ENCODE peak calls at places on chromosomes 13 and 19, in four cellular contexts. One of them, this sample, is unnamed.

GRCh38 chr19:56309511-56310185 is 5.0 kb downstream of the ZSCAN5A start:
- DNase-seq in body of pancreas: peak; percentile 29
- DNase-seq in H9: peak; percentile 85
- DNase-seq in neural progenitor cell: peak; percentile 71
- DNase-seq in this sample: peak; percentile 47

GRCh38 chr13:109348514-109349340 is 437.7 kb downstream of the IRS2 start:
- DNase-seq in body of pancreas: no peak
- DNase-seq in neural progenitor cell: no peak
- DNase-seq in H9: no peak
- DNase-seq in this sample: no peak

GRCh38 chr13:99403458-99403971 is 96.3 kb upstream of the GPR183 start:
- DNase-seq in body of pancreas: no peak
- DNase-seq in H9: no peak
- DNase-seq in neural progenitor cell: no peak
- DNase-seq in this sample: no peak

GRCh38 chr13:99176309-99177276 is 24.1 kb upstream of the UBAC2 start:
- DNase-seq in H9: peak; percentile 87
- DNase-seq in body of pancreas: peak; percentile 78
- DNase-seq in neural progenitor cell: peak; percentile 80
- DNase-seq in this sample: peak; percentile 83

GRCh38 chr19:15401397-15401710 is 17.4 kb downstream of the AKAP8L start:
- DNase-seq in neural progenitor cell: no peak
- DNase-seq in body of pancreas: no peak
- DNase-seq in H9: no peak
- DNase-seq in this sample: no peak

GRCh38 chr19:7772752-7773291 is 9.8 kb downstream of the CLEC4M start:
- DNase-seq in H9: no peak
- DNase-seq in neural progenitor cell: no peak
- DNase-seq in body of pancreas: no peak
- DNase-seq in this sample: no peak

GRCh38 chr19:45423033-45423588 is 606 bp downstream of the ERCC1 start:
- DNase-seq in H9: no peak
- DNase-seq in body of pancreas: no peak
- DNase-seq in neural progenitor cell: no peak
- DNase-seq in this sample: no peak

GRCh38 chr13:96822900-96823299 is 171.4 kb downstream of the OXGR1 start:
- DNase-seq in H9: peak; percentile 65
- DNase-seq in neural progenitor cell: peak; percentile 50
- DNase-seq in body of pancreas: peak; percentile 26
- DNase-seq in this sample: no peak

GRCh38 chr19:10797078-10797477 is 38.9 kb downstream of the TMED1 start:
- DNase-seq in H9: no peak
- DNase-seq in body of pancreas: no peak
- DNase-seq in neural progenitor cell: no peak
- DNase-seq in this sample: no peak

GRCh38 chr13:61029064-61029463 is 386.6 kb downstream of the PCDH20 start:
- DNase-seq in body of pancreas: no peak
- DNase-seq in H9: peak; percentile 49
- DNase-seq in neural progenitor cell: no peak
- DNase-seq in this sample: no peak

GRCh38 chr13:85366759-85367417 is 432.3 kb downstream of the SLITRK6 start:
- DNase-seq in neural progenitor cell: no peak
- DNase-seq in H9: no peak
- DNase-seq in body of pancreas: no peak
- DNase-seq in this sample: no peak

GRCh38 chr13:90869580-90869979 is 477.9 kb upstream of the MIR17HG start:
- DNase-seq in H9: no peak
- DNase-seq in body of pancreas: no peak
- DNase-seq in neural progenitor cell: no peak
- DNase-seq in this sample: no peak

GRCh38 chr13:90872491-90873025 is 474.9 kb upstream of the MIR17HG start:
- DNase-seq in neural progenitor cell: peak; percentile 9
- DNase-seq in body of pancreas: no peak
- DNase-seq in H9: no peak
- DNase-seq in this sample: no peak

GRCh38 chr13:90868321-90868920 is 479.1 kb upstream of the MIR17HG start:
- DNase-seq in neural progenitor cell: peak; percentile 31
- DNase-seq in H9: no peak
- DNase-seq in body of pancreas: peak; percentile 10
- DNase-seq in this sample: no peak

GRCh38 chr13:90867336-90867683 is 480.2 kb upstream of the MIR17HG start:
- DNase-seq in H9: peak; percentile 76
- DNase-seq in neural progenitor cell: peak; percentile 81
- DNase-seq in body of pancreas: peak; percentile 59
- DNase-seq in this sample: peak; percentile 58
- TF ChIP-seq CTCF in H9: peak; percentile 86
- TF ChIP-seq CTCF in neural progenitor cell: peak; percentile 94
- TF ChIP-seq CTCF in body of pancreas: peak; percentile 34
- TF ChIP-seq CTCF in this sample: peak; percentile 50

DNA sequence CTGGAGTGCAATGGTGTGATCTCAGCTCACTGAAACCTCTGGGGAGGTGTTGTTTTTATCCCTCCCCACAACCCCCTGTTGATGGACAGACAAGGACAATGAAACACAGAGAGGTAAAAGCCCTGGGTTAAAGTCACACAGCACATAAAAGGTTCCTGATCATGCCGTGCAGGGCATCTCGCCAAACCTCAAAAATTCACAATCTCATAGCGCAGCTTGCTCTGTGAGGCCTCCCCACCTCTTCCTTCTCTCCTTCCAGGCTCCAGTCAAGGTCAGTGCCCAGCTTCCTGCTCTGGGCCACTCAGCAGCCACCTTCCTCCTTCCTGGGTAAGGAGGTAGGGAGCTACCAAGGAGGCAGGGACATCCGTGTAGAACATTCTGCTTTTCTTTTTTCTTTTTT is 2.3 kb downstream of the FUT2 start:
- DNase-seq in body of pancreas: peak; percentile 46
- DNase-seq in neural progenitor cell: no peak
- DNase-seq in H9: no peak
- DNase-seq in this sample: no peak
- H3K27ac ChIP-seq in body of pancreas: no peak overlapping the region
- H3K27ac ChIP-seq in neural progenitor cell: no peak overlapping the region
- H3K27ac ChIP-seq in H9: no peak overlapping the region
- H3K27ac ChIP-seq in this sample: no peak overlapping the region

GRCh38 chr13:29484236-29484635 is 111.3 kb downstream of the SLC7A1 start:
- DNase-seq in neural progenitor cell: peak; percentile 61
- DNase-seq in H9: no peak
- DNase-seq in body of pancreas: no peak
- DNase-seq in this sample: no peak
- H3K4me1 ChIP-seq in neural progenitor cell: peaks cover 22% of the 10 kb centered on the region
- H3K4me1 ChIP-seq in H9: peaks cover 11% of the 10 kb centered on the region
- H3K4me1 ChIP-seq in body of pancreas: no peaks in the 10 kb centered on the region
- H3K4me1 ChIP-seq in this sample: no peaks in the 10 kb centered on the region

GRCh38 chr19:38263696-38264485 is 482 bp upstream of the SPINT2 start:
- DNase-seq in neural progenitor cell: no peak
- DNase-seq in H9: peak; percentile 97
- DNase-seq in body of pancreas: peak; percentile 98
- DNase-seq in this sample: peak; percentile 94

GRCh38 chr19:38265213-38265861 is 964 bp downstream of the SPINT2 start:
- DNase-seq in H9: no peak
- DNase-seq in body of pancreas: peak; percentile 58
- DNase-seq in neural progenitor cell: no peak
- DNase-seq in this sample: no peak

GRCh38 chr19:38264486-38265212 is at the start of gene SPINT2:
- DNase-seq in H9: peak; percentile 93
- DNase-seq in body of pancreas: no peak
- DNase-seq in neural progenitor cell: peak; percentile 95
- DNase-seq in this sample: peak; percentile 50

GRCh38 chr19:38266070-38266469 is 1.7 kb downstream of the SPINT2 start:
- DNase-seq in H9: no peak
- DNase-seq in body of pancreas: peak; percentile 43
- DNase-seq in neural progenitor cell: no peak
- DNase-seq in this sample: no peak

DNA sequence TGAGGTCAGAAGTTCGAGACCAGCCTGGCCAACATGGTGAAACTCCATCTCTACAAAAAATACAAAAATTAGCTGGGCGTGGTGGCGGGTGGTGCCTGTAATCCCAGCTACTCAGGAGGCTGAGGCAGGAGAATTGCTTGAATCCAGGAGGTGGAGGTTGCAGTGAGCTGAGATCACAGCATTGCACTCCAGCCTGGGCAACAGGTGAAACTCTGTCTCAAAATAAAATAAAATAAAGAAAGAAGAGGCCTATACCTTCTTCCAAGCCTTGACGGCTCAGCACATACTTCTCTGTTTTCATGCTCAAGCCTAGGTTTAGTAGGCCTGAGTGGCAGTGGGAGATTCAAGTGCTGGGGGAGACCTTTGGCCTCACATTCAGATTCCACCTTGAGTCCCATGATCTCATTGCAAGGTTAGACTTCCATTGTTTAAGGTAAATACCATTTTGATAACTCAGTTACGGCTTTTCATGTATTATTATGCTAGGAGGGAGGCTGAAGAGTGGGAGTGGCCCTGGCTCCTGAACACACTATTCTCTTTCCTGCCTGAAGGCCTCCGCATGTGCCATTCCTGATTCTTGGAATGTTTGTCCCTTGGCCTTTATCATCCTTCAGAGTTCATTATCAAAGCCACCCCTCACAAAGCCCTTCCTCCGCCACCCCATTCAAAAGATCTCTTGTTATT is 1.6 kb upstream of the SPINT2 start:
- DNase-seq in body of pancreas: no peak
- DNase-seq in H9: no peak
- DNase-seq in neural progenitor cell: no peak
- DNase-seq in this sample: no peak
- TF ChIP-seq CTCF in body of pancreas: no peak
- TF ChIP-seq CTCF in H9: no peak
- TF ChIP-seq CTCF in neural progenitor cell: no peak
- TF ChIP-seq CTCF in this sample: no peak

GRCh38 chr13:73412933-73413332 is 354.1 kb downstream of the KLF5 start:
- DNase-seq in body of pancreas: no peak
- DNase-seq in neural progenitor cell: no peak
- DNase-seq in H9: no peak
- DNase-seq in this sample: no peak
- H3K27ac ChIP-seq in body of pancreas: no peak overlapping the region
- H3K27ac ChIP-seq in neural progenitor cell: no peak overlapping the region
- H3K27ac ChIP-seq in H9: no peak overlapping the region
- H3K27ac ChIP-seq in this sample: no peak overlapping the region

DNA sequence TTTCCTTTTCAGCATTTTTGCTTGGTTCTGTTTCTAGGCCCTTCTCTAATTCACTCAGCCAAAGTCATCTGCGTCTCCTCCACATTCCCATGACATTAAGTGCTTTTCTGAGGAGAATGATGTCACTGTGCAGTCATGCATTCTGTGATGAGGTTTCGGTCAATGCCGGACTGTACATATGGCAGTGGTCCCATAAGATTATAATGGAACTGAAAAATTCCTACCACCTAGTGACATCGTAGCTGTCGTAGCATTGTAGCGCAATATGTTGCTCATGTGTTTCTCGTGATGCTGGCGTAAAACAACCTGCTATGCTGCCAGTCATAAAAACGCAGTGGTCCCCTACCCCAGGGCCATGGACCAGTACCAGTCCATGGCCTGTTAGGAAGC is 63.4 kb upstream of the TNFRSF19 start:
- DNase-seq in body of pancreas: no peak
- DNase-seq in neural progenitor cell: no peak
- DNase-seq in H9: no peak
- DNase-seq in this sample: no peak
- H3K4me1 ChIP-seq in body of pancreas: no peaks in the 10 kb centered on the region
- H3K4me1 ChIP-seq in neural progenitor cell: peaks cover 15% of the 10 kb centered on the region
- H3K4me1 ChIP-seq in H9: peaks cover 4% of the 10 kb centered on the region
- H3K4me1 ChIP-seq in this sample: peaks cover 3% of the 10 kb centered on the region

DNA sequence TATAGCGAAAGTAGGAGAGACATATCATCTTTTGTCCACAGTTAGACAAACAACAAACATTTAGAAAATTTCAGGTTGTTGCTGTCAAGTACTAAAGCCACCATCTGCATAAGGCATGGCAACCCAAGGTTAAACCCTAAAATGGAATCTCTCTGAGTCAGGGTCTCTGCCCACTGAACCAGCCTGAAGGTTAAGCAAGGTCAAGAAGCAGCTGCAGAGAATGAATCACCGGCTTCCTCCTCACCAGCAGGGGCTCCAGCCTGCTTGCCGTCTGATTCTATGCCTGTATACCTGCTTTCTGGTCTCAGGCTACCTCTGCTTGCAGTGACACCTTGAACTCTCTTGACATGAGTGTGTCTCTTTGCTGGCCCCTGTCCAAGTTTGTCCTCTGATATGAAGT is 726.2 kb upstream of the SGCG start:
- DNase-seq in body of pancreas: no peak
- DNase-seq in H9: peak; percentile 56
- DNase-seq in neural progenitor cell: no peak
- DNase-seq in this sample: no peak
- TF ChIP-seq CTCF in body of pancreas: no peak
- TF ChIP-seq CTCF in H9: peak; percentile 29
- TF ChIP-seq CTCF in neural progenitor cell: no peak
- TF ChIP-seq CTCF in this sample: no peak

GRCh38 chr19:5432687-5433086 is 22.5 kb upstream of the ZNRF4 start:
- DNase-seq in body of pancreas: no peak
- DNase-seq in neural progenitor cell: no peak
- DNase-seq in H9: no peak
- DNase-seq in this sample: no peak
- H3K27ac ChIP-seq in body of pancreas: no peak overlapping the region
- H3K27ac ChIP-seq in neural progenitor cell: no peak overlapping the region
- H3K27ac ChIP-seq in H9: no peak overlapping the region
- H3K27ac ChIP-seq in this sample: no peak overlapping the region

GRCh38 chr13:25148005-25148798 is 23.9 kb downstream of the AMER2 start:
- DNase-seq in H9: no peak
- DNase-seq in body of pancreas: no peak
- DNase-seq in neural progenitor cell: no peak
- DNase-seq in this sample: no peak

GRCh38 chr13:25143693-25144092 is 28.4 kb downstream of the AMER2 start:
- DNase-seq in neural progenitor cell: no peak
- DNase-seq in H9: no peak
- DNase-seq in body of pancreas: no peak
- DNase-seq in this sample: no peak

GRCh38 chr13:25153736-25154135 is 18.4 kb downstream of the AMER2 start:
- DNase-seq in neural progenitor cell: peak; percentile 55
- DNase-seq in body of pancreas: no peak
- DNase-seq in H9: no peak
- DNase-seq in this sample: no peak

GRCh38 chr13:25151626-25152025 is 20.5 kb downstream of the AMER2 start:
- DNase-seq in H9: no peak
- DNase-seq in body of pancreas: no peak
- DNase-seq in neural progenitor cell: no peak
- DNase-seq in this sample: no peak

GRCh38 chr13:25149670-25150069 is 22.4 kb downstream of the AMER2 start:
- DNase-seq in neural progenitor cell: no peak
- DNase-seq in body of pancreas: no peak
- DNase-seq in H9: no peak
- DNase-seq in this sample: no peak
- H3K4me1 ChIP-seq in neural progenitor cell: peaks cover 11% of the 10 kb centered on the region
- H3K4me1 ChIP-seq in body of pancreas: no peaks in the 10 kb centered on the region
- H3K4me1 ChIP-seq in H9: peaks cover 10% of the 10 kb centered on the region
- H3K4me1 ChIP-seq in this sample: no peaks in the 10 kb centered on the region